ENCODE peak calls at places on chromosome 1, in nine cellular contexts. T, J, R, A, P, Z, I, B and C are unnamed samples.

GRCh38 chr1:2212167-2212541 is 16.0 kb upstream of the SKI start:
- DNase-seq in T (no peak), J (no peak), R (no peak), A (no peak), P (no peak), Z (no peak), I (no peak), B (no peak), C (no peak)

GRCh38 chr1:218346391-218347204 is 1.5 kb downstream of the TGFB2 start:
- DNase-seq in T (peak; percentile 41), J (peak; percentile 70), R (peak; percentile 30), A (no peak), P (no peak), Z (peak; percentile 26), I (no peak), B (no peak), C (peak; percentile 86)

GRCh38 chr1:202618387-202619022 is 91.7 kb downstream of the SYT2 start:
- DNase-seq in T (no peak), J (no peak), R (no peak), A (no peak), P (no peak), Z (no peak), I (no peak), B (no peak), C (no peak)

GRCh38 chr1:26555550-26555981 is 26.0 kb downstream of the RPS6KA1 start:
- DNase-seq in T (no peak), J (no peak), R (no peak), A (no peak), P (no peak), Z (no peak), I (peak; percentile 75), B (no peak), C (no peak)

GRCh38 chr1:105793541-105794146 is 1262.8 kb upstream of the PRMT6 start:
- DNase-seq in T (peak; percentile 76), J (no peak), R (peak; percentile 64), A (no peak), P (no peak), Z (no peak), I (peak; percentile 39), B (peak; percentile 54), C (no peak)

GRCh38 chr1:74427676-74428075 is 84.7 kb downstream of the LRRC53 start:
- DNase-seq in T (no peak), J (no peak), R (no peak), A (no peak), P (no peak), Z (no peak), I (no peak), B (no peak), C (no peak)

GRCh38 chr1:89176971-89177370 is 1.2 kb upstream of the GBP7 start:
- DNase-seq in T (no peak), J (no peak), R (no peak), A (no peak), P (no peak), Z (no peak), I (no peak), B (no peak), C (no peak)

GRCh38 chr1:118928739-118929554 is 59.2 kb downstream of the TBX15 start:
- DNase-seq in T (no peak), J (no peak), R (no peak), A (no peak), P (no peak), Z (no peak), I (peak; percentile 41), B (no peak), C (no peak)

GRCh38 chr1:64861611-64862010 is 104.7 kb downstream of the JAK1 start:
- DNase-seq in T (peak; percentile 33), J (no peak), R (peak; percentile 52), A (no peak), P (no peak), Z (no peak), I (peak; percentile 31), B (peak; percentile 35), C (no peak)

GRCh38 chr1:202149566-202149965 is 5.0 kb upstream of the ARL8A start:
- DNase-seq in T (no peak), J (no peak), R (no peak), A (no peak), P (no peak), Z (no peak), I (no peak), B (no peak), C (no peak)

GRCh38 chr1:39230261-39231190 is 26.0 kb downstream of the MACF1 start:
- DNase-seq in T (no peak), J (no peak), R (no peak), A (no peak), P (no peak), Z (peak; percentile 29), I (peak; percentile 4), B (no peak), C (no peak)

GRCh38 chr1:145719230-145720079 is at the start of gene CD160:
- DNase-seq in T (no peak), J (no peak), R (no peak), A (no peak), P (no peak), Z (no peak), I (no peak), B (no peak), C (no peak)

GRCh38 chr1:39102537-39103320 is 76.6 kb downstream of the NDUFS5 start:
- DNase-seq in T (no peak), J (no peak), R (peak; percentile 39), A (peak; percentile 67), P (no peak), Z (no peak), I (peak; percentile 53), B (no peak), C (no peak)

GRCh38 chr1:27632387-27633297 is 2.3 kb downstream of the FGR start:
- DNase-seq in T (no peak), J (no peak), R (no peak), A (no peak), P (no peak), Z (no peak), I (no peak), B (no peak), C (peak; percentile 74)

GRCh38 chr1:27634982-27635362 is at the start of gene FGR:
- DNase-seq in T (no peak), J (peak; percentile 80), R (no peak), A (no peak), P (no peak), Z (peak; percentile 24), I (no peak), B (peak; percentile 44), C (peak; percentile 90)

GRCh38 chr1:27633298-27633610 is 1.7 kb downstream of the FGR start:
- DNase-seq in T (no peak), J (no peak), R (no peak), A (no peak), P (no peak), Z (no peak), I (no peak), B (no peak), C (no peak)

GRCh38 chr1:27634166-27634981 is 611 bp downstream of the FGR start:
- DNase-seq in T (no peak), J (peak; percentile 88), R (no peak), A (no peak), P (no peak), Z (no peak), I (no peak), B (peak; percentile 49), C (peak; percentile 70)

DNA sequence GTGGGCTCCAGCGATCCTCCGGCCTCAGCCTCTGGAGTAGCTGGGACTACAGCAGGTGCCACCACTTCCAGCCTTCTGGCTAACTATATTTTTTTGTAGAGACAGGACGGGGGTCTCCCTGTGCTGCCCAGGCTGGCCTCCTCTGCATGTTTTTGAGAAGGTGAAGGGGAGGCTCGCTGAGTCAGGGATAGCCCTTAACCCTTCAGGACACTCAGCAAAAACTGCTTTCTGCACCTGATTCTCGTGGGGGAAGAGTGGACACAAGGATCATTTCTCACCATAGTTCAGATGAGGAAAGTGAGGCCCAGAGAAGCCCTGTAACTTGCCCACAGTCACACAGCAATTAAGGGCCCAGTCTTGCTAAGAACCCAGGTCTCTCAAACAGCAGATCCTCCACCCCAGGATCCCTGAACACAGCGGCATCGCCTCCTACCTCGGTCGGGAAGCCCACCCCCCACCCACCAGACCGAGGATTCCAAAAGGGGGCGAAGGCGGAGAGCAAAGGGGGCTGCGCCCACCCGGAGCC is 1.3 kb downstream of the FGR start:
- DNase-seq in T (no peak), J (no peak), R (no peak), A (no peak), P (no peak), Z (no peak), I (no peak), B (no peak), C (no peak)
- H3K4me1 ChIP-seq in T (no peaks in the 10 kb centered on the region), J (peaks cover 75% of the 10 kb centered on the region), R (peaks cover 13% of the 10 kb centered on the region), A (no peaks in the 10 kb centered on the region), P (peaks cover 47% of the 10 kb centered on the region), Z (peaks cover 57% of the 10 kb centered on the region), I (peaks cover 18% of the 10 kb centered on the region), B (peaks cover 34% of the 10 kb centered on the region), C (peaks cover 77% of the 10 kb centered on the region)

GRCh38 chr1:184973308-184974085 is 811 bp downstream of the NIBAN1 start:
- DNase-seq in T (no peak), J (peak; percentile 74), R (peak; percentile 65), A (peak; percentile 29), P (no peak), Z (peak; percentile 42), I (no peak), B (peak; percentile 45), C (peak; percentile 75)
- TF ChIP-seq POLR2A in T (no peak), J (no peak), R (no peak), A (no peak), P (no peak), Z (no peak), I (no peak), B (no peak), C (peak; percentile 10)

GRCh38 chr1:94079056-94079990 is 41.6 kb downstream of the ABCA4 start:
- DNase-seq in T (no peak), J (no peak), R (no peak), A (no peak), P (no peak), Z (no peak), I (peak; percentile 79), B (no peak), C (no peak)
- H3K4me1 ChIP-seq in T (peaks cover 1% of the 10 kb centered on the region), J (no peaks in the 10 kb centered on the region), R (no peaks in the 10 kb centered on the region), A (peaks cover 5% of the 10 kb centered on the region), P (peaks cover 4% of the 10 kb centered on the region), Z (peaks cover 12% of the 10 kb centered on the region), I (peaks cover 34% of the 10 kb centered on the region), B (no peaks in the 10 kb centered on the region), C (no peaks in the 10 kb centered on the region)

GRCh38 chr1:44212355-44213221 is 683 bp upstream of the DMAP1 start:
- DNase-seq in T (no peak), J (no peak), R (no peak), A (no peak), P (no peak), Z (no peak), I (no peak), B (no peak), C (no peak)

GRCh38 chr1:44210595-44210994 is 2.7 kb upstream of the DMAP1 start:
- DNase-seq in T (no peak), J (no peak), R (no peak), A (no peak), P (no peak), Z (no peak), I (no peak), B (no peak), C (no peak)

GRCh38 chr1:44217809-44218410 is 4.6 kb downstream of the DMAP1 start:
- DNase-seq in T (peak; percentile 75), J (peak; percentile 78), R (peak; percentile 93), A (peak; percentile 30), P (no peak), Z (peak; percentile 86), I (peak; percentile 81), B (peak; percentile 82), C (no peak)

GRCh38 chr1:44218503-44219300 is 5.4 kb downstream of the DMAP1 start:
- DNase-seq in T (no peak), J (peak; percentile 56), R (no peak), A (no peak), P (no peak), Z (no peak), I (no peak), B (no peak), C (no peak)

GRCh38 chr1:44213222-44214112 is at the start of gene DMAP1:
- DNase-seq in T (peak; percentile 82), J (peak; percentile 91), R (peak; percentile 87), A (peak; percentile 36), P (no peak), Z (peak; percentile 76), I (peak; percentile 71), B (peak; percentile 86), C (peak; percentile 94)
- TF ChIP-seq POLR2A in T (peak; percentile 29), J (peak; percentile 58), R (no peak), A (peak; percentile 14), P (no peak), Z (no peak), I (peak; percentile 55), B (no peak), C (no peak)